ENCODE peak calls at places on chromosomes 13 and 19, in seven cellular contexts. One of them, this sample, is unnamed.

GRCh38 chr13:42181381-42181953 is 90.5 kb upstream of the AKAP11 start:
- DNase-seq in omental fat pad: no peak
- DNase-seq in K562: no peak
- DNase-seq in fibroblast of the aortic adventitia: peak
- DNase-seq in heart right ventricle: peak
- DNase-seq in HL-60: no peak
- DNase-seq in spleen: no peak
- DNase-seq in this sample: no peak

GRCh38 chr19:51687791-51688664 is 5.1 kb upstream of the SPACA6 start:
- DNase-seq in HL-60: no peak
- DNase-seq in spleen: peak
- DNase-seq in fibroblast of the aortic adventitia: peak
- DNase-seq in omental fat pad: no peak
- DNase-seq in K562: peak
- DNase-seq in heart right ventricle: peak
- DNase-seq in this sample: no peak

GRCh38 chr13:28753208-28753892 is 34.6 kb upstream of the SLC46A3 start:
- DNase-seq in fibroblast of the aortic adventitia: peak
- DNase-seq in omental fat pad: no peak
- DNase-seq in K562: no peak
- DNase-seq in heart right ventricle: peak
- DNase-seq in HL-60: no peak
- DNase-seq in spleen: no peak
- DNase-seq in this sample: no peak

GRCh38 chr13:37492061-37492460 is 106.5 kb downstream of the POSTN start:
- DNase-seq in fibroblast of the aortic adventitia: no peak
- DNase-seq in spleen: no peak
- DNase-seq in omental fat pad: no peak
- DNase-seq in heart right ventricle: no peak
- DNase-seq in HL-60: no peak
- DNase-seq in K562: no peak
- DNase-seq in this sample: no peak

GRCh38 chr13:102912599-102912998 is 66.8 kb downstream of the ERCC5 start:
- DNase-seq in heart right ventricle: no peak
- DNase-seq in spleen: no peak
- DNase-seq in HL-60: no peak
- DNase-seq in K562: no peak
- DNase-seq in fibroblast of the aortic adventitia: no peak
- DNase-seq in omental fat pad: no peak
- DNase-seq in this sample: no peak

GRCh38 chr13:43580280-43580679 is 206.5 kb downstream of the ENOX1 start:
- DNase-seq in HL-60: no peak
- DNase-seq in fibroblast of the aortic adventitia: no peak
- DNase-seq in omental fat pad: no peak
- DNase-seq in spleen: no peak
- DNase-seq in K562: no peak
- DNase-seq in heart right ventricle: no peak
- DNase-seq in this sample: no peak

GRCh38 chr13:83716121-83716520 is 166.2 kb downstream of the SLITRK1 start:
- DNase-seq in spleen: no peak
- DNase-seq in heart right ventricle: no peak
- DNase-seq in omental fat pad: no peak
- DNase-seq in K562: no peak
- DNase-seq in fibroblast of the aortic adventitia: no peak
- DNase-seq in HL-60: no peak
- DNase-seq in this sample: no peak

GRCh38 chr13:21688056-21688455 is 17.2 kb downstream of the FGF9 start:
- DNase-seq in K562: no peak
- DNase-seq in HL-60: no peak
- DNase-seq in omental fat pad: no peak
- DNase-seq in spleen: no peak
- DNase-seq in fibroblast of the aortic adventitia: no peak
- DNase-seq in heart right ventricle: no peak
- DNase-seq in this sample: no peak

GRCh38 chr13:113413178-113413897 is 40.0 kb downstream of the ADPRHL1 start:
- DNase-seq in omental fat pad: no peak
- DNase-seq in fibroblast of the aortic adventitia: no peak
- DNase-seq in K562: no peak
- DNase-seq in spleen: no peak
- DNase-seq in HL-60: no peak
- DNase-seq in heart right ventricle: no peak
- DNase-seq in this sample: no peak

GRCh38 chr13:110663044-110663443 is 42.9 kb downstream of the CARS2 start:
- DNase-seq in omental fat pad: no peak
- DNase-seq in fibroblast of the aortic adventitia: no peak
- DNase-seq in heart right ventricle: no peak
- DNase-seq in HL-60: no peak
- DNase-seq in spleen: peak
- DNase-seq in K562: no peak
- DNase-seq in this sample: no peak

GRCh38 chr19:38685666-38686529 is 38.4 kb downstream of the ACTN4 start:
- DNase-seq in K562: peak
- DNase-seq in fibroblast of the aortic adventitia: peak
- DNase-seq in omental fat pad: no peak
- DNase-seq in HL-60: no peak
- DNase-seq in spleen: no peak
- DNase-seq in heart right ventricle: no peak
- DNase-seq in this sample: no peak

GRCh38 chr13:79382545-79383275 is 23.3 kb downstream of the RBM26 start:
- DNase-seq in spleen: no peak
- DNase-seq in K562: no peak
- DNase-seq in HL-60: no peak
- DNase-seq in fibroblast of the aortic adventitia: no peak
- DNase-seq in omental fat pad: no peak
- DNase-seq in heart right ventricle: no peak
- DNase-seq in this sample: no peak

GRCh38 chr19:7497292-7497691 is 8.5 kb upstream of the PEX11G start:
- DNase-seq in fibroblast of the aortic adventitia: no peak
- DNase-seq in K562: peak
- DNase-seq in HL-60: no peak
- DNase-seq in heart right ventricle: no peak
- DNase-seq in spleen: no peak
- DNase-seq in omental fat pad: no peak
- DNase-seq in this sample: no peak

GRCh38 chr13:51006067-51006800 is 96.6 kb downstream of the RNASEH2B start:
- DNase-seq in spleen: no peak
- DNase-seq in fibroblast of the aortic adventitia: peak
- DNase-seq in K562: no peak
- DNase-seq in omental fat pad: no peak
- DNase-seq in heart right ventricle: no peak
- DNase-seq in HL-60: no peak
- DNase-seq in this sample: no peak

GRCh38 chr19:2495130-2495641 is 19.3 kb downstream of the GADD45B start:
- DNase-seq in HL-60: no peak
- DNase-seq in K562: no peak
- DNase-seq in omental fat pad: peak
- DNase-seq in spleen: peak
- DNase-seq in heart right ventricle: peak
- DNase-seq in fibroblast of the aortic adventitia: peak
- DNase-seq in this sample: peak

GRCh38 chr19:13959962-13960862 is 7.9 kb downstream of the DCAF15 start:
- DNase-seq in spleen: no peak
- DNase-seq in heart right ventricle: no peak
- DNase-seq in fibroblast of the aortic adventitia: no peak
- DNase-seq in omental fat pad: no peak
- DNase-seq in K562: peak
- DNase-seq in HL-60: no peak
- DNase-seq in this sample: no peak

GRCh38 chr19:56333506-56333905 is 18.9 kb upstream of the ZSCAN5A start:
- DNase-seq in spleen: no peak
- DNase-seq in fibroblast of the aortic adventitia: peak
- DNase-seq in K562: peak
- DNase-seq in HL-60: peak
- DNase-seq in omental fat pad: no peak
- DNase-seq in heart right ventricle: no peak
- DNase-seq in this sample: no peak

GRCh38 chr13:96661612-96662011 is 332.7 kb downstream of the OXGR1 start:
- DNase-seq in HL-60: no peak
- DNase-seq in spleen: no peak
- DNase-seq in fibroblast of the aortic adventitia: no peak
- DNase-seq in K562: no peak
- DNase-seq in omental fat pad: no peak
- DNase-seq in heart right ventricle: no peak
- DNase-seq in this sample: no peak

GRCh38 chr13:108834193-108834592 is 204.8 kb downstream of the MYO16 start:
- DNase-seq in fibroblast of the aortic adventitia: no peak
- DNase-seq in K562: no peak
- DNase-seq in spleen: no peak
- DNase-seq in HL-60: no peak
- DNase-seq in heart right ventricle: no peak
- DNase-seq in omental fat pad: no peak
- DNase-seq in this sample: no peak

GRCh38 chr13:102261809-102262208 is 140.0 kb downstream of the FGF14 start:
- DNase-seq in heart right ventricle: no peak
- DNase-seq in fibroblast of the aortic adventitia: no peak
- DNase-seq in omental fat pad: no peak
- DNase-seq in K562: no peak
- DNase-seq in spleen: no peak
- DNase-seq in HL-60: no peak
- DNase-seq in this sample: no peak

GRCh38 chr19:32599736-32600157 is 18.8 kb downstream of the PDCD5 start:
- DNase-seq in heart right ventricle: no peak
- DNase-seq in K562: peak
- DNase-seq in fibroblast of the aortic adventitia: peak
- DNase-seq in HL-60: no peak
- DNase-seq in spleen: no peak
- DNase-seq in omental fat pad: no peak
- DNase-seq in this sample: no peak

GRCh38 chr19:677601-678380 is 1.6 kb downstream of the FSTL3 start:
- DNase-seq in fibroblast of the aortic adventitia: peak
- DNase-seq in spleen: no peak
- DNase-seq in K562: no peak
- DNase-seq in heart right ventricle: no peak
- DNase-seq in HL-60: no peak
- DNase-seq in omental fat pad: no peak
- DNase-seq in this sample: no peak

GRCh38 chr13:110351636-110352420 is 44.7 kb downstream of the COL4A2 start:
- DNase-seq in heart right ventricle: no peak
- DNase-seq in K562: no peak
- DNase-seq in omental fat pad: no peak
- DNase-seq in fibroblast of the aortic adventitia: no peak
- DNase-seq in spleen: no peak
- DNase-seq in HL-60: no peak
- DNase-seq in this sample: no peak

DNA sequence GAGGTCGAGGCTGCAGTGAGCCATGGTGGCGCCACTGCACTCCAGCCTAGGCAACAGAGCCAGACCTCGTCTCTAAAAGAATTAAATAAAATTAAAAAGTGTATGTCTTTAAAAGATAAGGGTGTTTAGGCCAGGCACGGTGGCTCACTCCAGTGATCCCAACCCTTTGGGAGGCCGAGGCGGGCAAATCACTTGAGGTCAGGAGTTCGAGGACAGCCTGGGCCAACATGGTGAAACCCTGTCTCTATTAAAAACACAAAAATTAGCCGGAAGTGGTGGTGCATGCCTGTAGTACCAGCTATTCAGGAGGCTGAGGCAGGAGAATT is 7.5 kb upstream of the SDHAF1 start:
- DNase-seq in omental fat pad: no peak
- DNase-seq in fibroblast of the aortic adventitia: no peak
- DNase-seq in K562: peak
- DNase-seq in HL-60: no peak
- DNase-seq in heart right ventricle: no peak
- DNase-seq in spleen: no peak
- DNase-seq in this sample: no peak
- TF ChIP-seq CTCF in omental fat pad: no peak
- TF ChIP-seq CTCF in fibroblast of the aortic adventitia: no peak
- TF ChIP-seq CTCF in K562: no peak
- TF ChIP-seq CTCF in HL-60: no peak
- TF ChIP-seq CTCF in heart right ventricle: no peak
- TF ChIP-seq CTCF in spleen: no peak
- TF ChIP-seq CTCF in this sample: no peak

DNA sequence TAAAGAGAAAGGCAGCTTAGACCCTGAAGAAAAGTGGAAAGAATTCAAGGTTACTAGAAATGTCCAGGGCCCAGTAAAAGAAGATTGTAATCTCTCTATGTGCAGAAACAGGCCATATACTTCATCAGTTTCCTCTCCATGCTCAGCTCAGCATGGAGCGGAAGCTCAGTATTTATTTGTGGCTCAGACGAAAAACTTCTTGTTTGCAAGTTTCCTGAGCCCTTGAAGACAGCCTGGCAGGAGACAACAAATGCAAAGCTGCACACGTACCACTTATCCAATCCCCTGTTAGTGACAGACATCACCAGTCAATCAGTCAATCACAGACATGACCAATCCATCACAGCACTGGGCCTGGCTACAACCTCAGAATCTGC is 8.1 kb upstream of the KLF2 start:
- DNase-seq in heart right ventricle: no peak
- DNase-seq in omental fat pad: no peak
- DNase-seq in K562: no peak
- DNase-seq in spleen: no peak
- DNase-seq in fibroblast of the aortic adventitia: no peak
- DNase-seq in HL-60: peak
- DNase-seq in this sample: no peak
- TF ChIP-seq CTCF in heart right ventricle: no peak
- TF ChIP-seq CTCF in omental fat pad: no peak
- TF ChIP-seq CTCF in K562: no peak
- TF ChIP-seq CTCF in spleen: no peak
- TF ChIP-seq CTCF in fibroblast of the aortic adventitia: no peak
- TF ChIP-seq CTCF in HL-60: no peak
- TF ChIP-seq CTCF in this sample: no peak

GRCh38 chr19:6425732-6426686 is 1.4 kb upstream of the KHSRP start:
- DNase-seq in heart right ventricle: no peak
- DNase-seq in fibroblast of the aortic adventitia: no peak
- DNase-seq in K562: peak
- DNase-seq in spleen: no peak
- DNase-seq in HL-60: no peak
- DNase-seq in omental fat pad: no peak
- DNase-seq in this sample: no peak
- TF ChIP-seq CTCF in heart right ventricle: no peak
- TF ChIP-seq CTCF in fibroblast of the aortic adventitia: no peak
- TF ChIP-seq CTCF in K562: peak
- TF ChIP-seq CTCF in spleen: no peak
- TF ChIP-seq CTCF in HL-60: peak
- TF ChIP-seq CTCF in omental fat pad: no peak
- TF ChIP-seq CTCF in this sample: peak

GRCh38 chr13:91249370-91249769 is 98.1 kb upstream of the MIR17HG start:
- DNase-seq in fibroblast of the aortic adventitia: no peak
- DNase-seq in HL-60: no peak
- DNase-seq in K562: no peak
- DNase-seq in spleen: no peak
- DNase-seq in omental fat pad: no peak
- DNase-seq in heart right ventricle: no peak
- DNase-seq in this sample: no peak

GRCh38 chr13:91248249-91248648 is 99.2 kb upstream of the MIR17HG start:
- DNase-seq in heart right ventricle: no peak
- DNase-seq in HL-60: no peak
- DNase-seq in K562: no peak
- DNase-seq in omental fat pad: no peak
- DNase-seq in fibroblast of the aortic adventitia: no peak
- DNase-seq in spleen: no peak
- DNase-seq in this sample: no peak

GRCh38 chr13:91242652-91243051 is 104.8 kb upstream of the MIR17HG start:
- DNase-seq in K562: no peak
- DNase-seq in heart right ventricle: no peak
- DNase-seq in omental fat pad: no peak
- DNase-seq in fibroblast of the aortic adventitia: no peak
- DNase-seq in HL-60: no peak
- DNase-seq in spleen: no peak
- DNase-seq in this sample: no peak

GRCh38 chr13:91245283-91245682 is 102.2 kb upstream of the MIR17HG start:
- DNase-seq in heart right ventricle: no peak
- DNase-seq in spleen: no peak
- DNase-seq in HL-60: no peak
- DNase-seq in fibroblast of the aortic adventitia: no peak
- DNase-seq in omental fat pad: no peak
- DNase-seq in K562: no peak
- DNase-seq in this sample: no peak

GRCh38 chr13:91247768-91248167 is 99.7 kb upstream of the MIR17HG start:
- DNase-seq in K562: no peak
- DNase-seq in HL-60: no peak
- DNase-seq in heart right ventricle: no peak
- DNase-seq in omental fat pad: no peak
- DNase-seq in spleen: no peak
- DNase-seq in fibroblast of the aortic adventitia: no peak
- DNase-seq in this sample: no peak
- TF ChIP-seq CTCF in K562: peak
- TF ChIP-seq CTCF in HL-60: no peak
- TF ChIP-seq CTCF in heart right ventricle: no peak
- TF ChIP-seq CTCF in omental fat pad: no peak
- TF ChIP-seq CTCF in spleen: no peak
- TF ChIP-seq CTCF in fibroblast of the aortic adventitia: no peak
- TF ChIP-seq CTCF in this sample: peak